ENCODE peak calls at places on chromosomes 12 and 14, in four cellular contexts. S is epithelial cell of esophagus, W is heart right ventricle, P is transverse colon. K is an unnamed sample.

GRCh38 chr12:62297321-62297720 is 37.1 kb downstream of the USP15 start:
- DNase-seq in S (no peak), W (no peak), P (no peak), K (no peak)

GRCh38 chr12:31578632-31579031 is 12.3 kb downstream of the DENND5B start:
- DNase-seq in S (no peak), W (no peak), P (no peak), K (no peak)

GRCh38 chr12:8687846-8688601 is 9.8 kb upstream of the RIMKLB start:
- DNase-seq in S (peak), W (peak), P (peak), K (peak)

GRCh38 chr14:24192933-24193332 is 2.3 kb downstream of the TM9SF1 start:
- DNase-seq in S (no peak), W (no peak), P (no peak), K (no peak)

GRCh38 chr12:124605869-124606774 is 38.7 kb upstream of the NCOR2 start:
- DNase-seq in S (no peak), W (no peak), P (no peak), K (no peak)

GRCh38 chr14:65156568-65157366 is 54.5 kb upstream of the MAX start:
- DNase-seq in S (peak), W (peak), P (peak), K (no peak)

GRCh38 chr12:47305464-47305863 is 225.7 kb upstream of the AMIGO2 start:
- DNase-seq in S (no peak), W (no peak), P (no peak), K (no peak)

GRCh38 chr14:64221604-64222003 is 72.6 kb downstream of the ESR2 start:
- DNase-seq in S (no peak), W (no peak), P (no peak), K (no peak)

GRCh38 chr12:109192358-109192757 is 76.0 kb downstream of the ACACB start:
- DNase-seq in S (peak), W (no peak), P (no peak), K (no peak)

GRCh38 chr12:57446292-57446960 is 8.7 kb upstream of the INHBE start:
- DNase-seq in S (no peak), W (no peak), P (no peak), K (no peak)

GRCh38 chr12:70242695-70243509 is at the start of gene CNOT2:
- DNase-seq in S (peak), W (peak), P (peak), K (peak)

GRCh38 chr12:98743362-98743953 is 98.4 kb downstream of the APAF1 start:
- DNase-seq in S (peak), W (no peak), P (no peak), K (peak)

GRCh38 chr12:61993734-61994345 is 266.4 kb upstream of the USP15 start:
- DNase-seq in S (peak), W (no peak), P (no peak), K (peak)

GRCh38 chr14:50828738-50829471 is 2.1 kb downstream of the NIN start:
- DNase-seq in S (no peak), W (no peak), P (no peak), K (no peak)

GRCh38 chr12:98578821-98579220 is 14.7 kb upstream of the SLC25A3 start:
- DNase-seq in S (peak), W (no peak), P (peak), K (no peak)

GRCh38 chr14:103886304-103887169 is 39.2 kb upstream of the PPP1R13B start:
- DNase-seq in S (no peak), W (no peak), P (no peak), K (no peak)
- TF ChIP-seq CTCF in S (peak), W (no peak), P (no peak), K (no peak)

GRCh38 chr12:116609715-116610114 is 50.5 kb downstream of the MAP1LC3B2 start:
- DNase-seq in S (no peak), W (no peak), P (no peak), K (peak)
- TF ChIP-seq CTCF in S (no peak), W (peak), P (peak), K (peak)

DNA sequence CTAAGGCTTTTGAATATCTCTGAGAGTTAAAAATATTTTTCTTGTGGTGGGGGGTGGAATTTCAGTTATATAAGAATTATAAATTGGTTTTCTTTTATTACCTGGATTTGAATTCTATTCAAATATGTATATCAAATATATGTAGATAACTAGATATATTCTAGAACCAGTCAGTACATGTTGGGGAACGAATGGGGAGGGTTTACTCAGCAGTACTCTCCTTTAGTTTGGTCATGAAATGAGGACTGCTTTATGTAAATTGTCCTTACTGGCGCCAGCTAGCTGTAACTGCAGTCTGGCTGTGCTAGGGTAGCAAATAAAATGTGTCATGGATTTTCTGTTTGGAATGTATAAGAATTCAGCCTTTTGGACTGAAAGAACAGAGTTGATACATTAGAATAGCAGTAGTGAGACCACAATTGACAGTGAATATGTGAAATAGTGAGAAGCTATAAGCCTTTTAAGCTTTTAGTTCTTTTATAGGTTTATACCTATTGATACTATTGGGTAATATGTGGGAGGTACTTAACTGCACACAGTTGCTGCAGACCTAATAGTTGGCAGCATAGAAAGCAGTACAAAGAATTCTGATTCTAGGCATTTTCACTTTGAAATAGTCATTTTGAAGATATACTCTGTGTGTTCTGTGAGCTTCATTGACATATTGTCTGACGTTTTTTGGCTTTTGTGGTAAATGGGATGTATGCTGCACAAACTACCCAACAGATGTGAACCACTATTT is 29.0 kb downstream of the ATF7IP start:
- DNase-seq in S (peak), W (peak), P (no peak), K (peak)
- TF ChIP-seq CTCF in S (peak), W (peak), P (no peak), K (no peak)

DNA sequence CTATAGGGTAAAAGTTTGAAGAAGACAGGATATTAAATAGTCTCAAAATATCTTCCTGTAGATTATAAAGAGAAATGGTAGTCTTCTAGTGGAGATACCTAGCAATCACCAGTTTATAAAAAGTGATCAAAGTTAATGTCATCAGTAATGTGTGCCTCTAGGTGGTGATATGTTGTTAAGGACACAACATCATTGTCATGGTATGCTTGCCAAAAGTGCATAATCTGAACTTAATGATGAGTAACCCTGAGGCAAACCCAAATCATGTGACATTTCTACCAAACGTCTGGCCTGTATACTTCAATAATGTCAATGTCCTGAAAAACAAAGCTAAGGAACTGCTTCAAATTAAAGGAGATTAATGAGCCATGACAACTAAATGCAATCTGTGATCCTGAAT is 214.7 kb downstream of the PHLDA1 start:
- DNase-seq in S (peak), W (no peak), P (no peak), K (no peak)
- TF ChIP-seq CTCF in S (no peak), W (peak), P (no peak), K (no peak)

DNA sequence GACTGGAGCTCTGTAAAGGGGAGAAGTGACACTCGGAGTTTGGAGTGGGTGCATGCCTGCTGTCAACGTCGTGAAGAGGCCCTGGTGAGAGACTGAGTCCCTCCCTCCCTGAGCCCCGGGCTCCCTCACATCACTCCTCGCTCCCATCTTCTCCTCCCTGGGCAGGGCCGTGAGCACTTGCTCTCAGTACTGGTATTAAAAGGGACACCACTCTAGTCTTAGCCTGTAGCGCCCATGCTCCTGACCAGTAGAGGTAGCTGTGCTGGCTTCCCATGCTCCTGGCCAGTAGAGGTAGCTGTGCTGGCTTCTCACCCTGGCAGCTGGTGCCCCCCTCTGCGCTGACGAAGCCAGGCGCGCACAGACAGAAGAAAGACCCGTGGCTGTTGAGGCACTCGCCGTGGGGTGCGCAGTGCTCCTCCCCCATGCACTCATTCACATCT is 14.7 kb downstream of the ISCA2 start:
- DNase-seq in S (no peak), W (no peak), P (no peak), K (peak)
- TF ChIP-seq CTCF in S (peak), W (peak), P (no peak), K (peak)

DNA sequence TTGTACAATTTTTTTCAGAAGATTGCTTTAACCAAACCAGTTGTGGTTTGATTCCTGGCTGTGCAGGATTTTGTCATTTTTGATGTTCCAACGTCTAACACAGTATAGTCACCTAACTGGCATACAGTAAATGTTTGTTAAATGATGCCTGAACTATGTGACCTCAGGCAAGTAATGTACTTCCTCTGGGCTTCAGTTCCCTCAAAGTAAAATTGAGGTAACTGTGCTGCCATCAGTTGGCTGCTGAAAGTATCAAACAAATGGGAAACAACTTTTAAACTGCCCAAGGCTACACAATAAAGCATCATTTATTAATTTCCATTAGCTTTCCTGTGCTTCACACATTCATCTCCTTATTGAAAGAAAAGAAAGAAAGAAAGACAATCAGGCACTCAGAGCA is 4.3 kb downstream of the TM7SF3 start:
- DNase-seq in S (no peak), W (no peak), P (no peak), K (no peak)
- TF ChIP-seq CTCF in S (no peak), W (no peak), P (no peak), K (no peak)

GRCh38 chr12:76786986-76787385 is 23.1 kb downstream of the ZDHHC17 start:
- DNase-seq in S (no peak), W (no peak), P (no peak), K (no peak)

GRCh38 chr12:76787689-76788088 is 23.8 kb downstream of the ZDHHC17 start:
- DNase-seq in S (no peak), W (no peak), P (no peak), K (no peak)

GRCh38 chr12:76792828-76793227 is 28.9 kb downstream of the ZDHHC17 start:
- DNase-seq in S (no peak), W (no peak), P (no peak), K (no peak)

GRCh38 chr12:76789335-76790050 is 25.6 kb downstream of the ZDHHC17 start:
- DNase-seq in S (no peak), W (no peak), P (no peak), K (no peak)

GRCh38 chr12:76790564-76791552 is 26.9 kb downstream of the ZDHHC17 start:
- DNase-seq in S (peak), W (no peak), P (no peak), K (no peak)
- TF ChIP-seq CTCF in S (peak), W (peak), P (peak), K (peak)

GRCh38 chr14:36428350-36428749 is 91.7 kb downstream of the NKX2-1 start:
- DNase-seq in S (no peak), W (no peak), P (no peak), K (no peak)
- TF ChIP-seq CTCF in S (no peak), W (no peak), P (no peak), K (no peak)

GRCh38 chr12:111024205-111024794 is 103.9 kb upstream of the MYL2 start:
- DNase-seq in S (peak), W (peak), P (peak), K (peak)
- TF ChIP-seq CTCF in S (peak), W (peak), P (peak), K (peak)